ENCODE peak calls at places on chromosome 18, in nine cellular contexts. One of them, this sample, is unnamed.

GRCh38 chr18:68778280-68778875 is 19.5 kb upstream of the CCDC102B start:
- DNase-seq in T-helper 2 cell: no peak
- DNase-seq in stimulated activated CD4-positive, alpha-beta T cell treated with anti-CD3 and anti-CD28 coated beads, TNF-alpha, amount 100 ng/mL, for 24 hours: no peak
- DNase-seq in ELR: no peak
- DNase-seq in stimulated activated CD8-positive, alpha-beta memory T cell treated with anti-CD3 and anti-CD28 coated beads, Interleukin-7, amount 100 ng/mL, for 24 hours: no peak
- DNase-seq in amniotic stem cell: no peak
- DNase-seq in NCI-H1105 treated with DMSO at 0.1 percent for 48 hours: no peak
- DNase-seq in CD8-positive, alpha-beta T cell: no peak
- DNase-seq in CD8-positive, alpha-beta memory T cell: no peak
- DNase-seq in this sample: no peak

GRCh38 chr18:58103339-58103930 is 59.4 kb downstream of the NEDD4L start:
- DNase-seq in stimulated activated CD4-positive, alpha-beta T cell treated with anti-CD3 and anti-CD28 coated beads, TNF-alpha, amount 100 ng/mL, for 24 hours: no peak
- DNase-seq in NCI-H1105 treated with DMSO at 0.1 percent for 48 hours: no peak
- DNase-seq in ELR: no peak
- DNase-seq in amniotic stem cell: no peak
- DNase-seq in stimulated activated CD8-positive, alpha-beta memory T cell treated with anti-CD3 and anti-CD28 coated beads, Interleukin-7, amount 100 ng/mL, for 24 hours: no peak
- DNase-seq in T-helper 2 cell: no peak
- DNase-seq in CD8-positive, alpha-beta memory T cell: no peak
- DNase-seq in CD8-positive, alpha-beta T cell: no peak
- DNase-seq in this sample: no peak

GRCh38 chr18:35029103-35029502 is 12.1 kb upstream of the MAPRE2 start:
- DNase-seq in stimulated activated CD8-positive, alpha-beta memory T cell treated with anti-CD3 and anti-CD28 coated beads, Interleukin-7, amount 100 ng/mL, for 24 hours: no peak
- DNase-seq in amniotic stem cell: no peak
- DNase-seq in T-helper 2 cell: no peak
- DNase-seq in CD8-positive, alpha-beta T cell: no peak
- DNase-seq in CD8-positive, alpha-beta memory T cell: no peak
- DNase-seq in NCI-H1105 treated with DMSO at 0.1 percent for 48 hours: no peak
- DNase-seq in ELR: peak; percentile 83
- DNase-seq in stimulated activated CD4-positive, alpha-beta T cell treated with anti-CD3 and anti-CD28 coated beads, TNF-alpha, amount 100 ng/mL, for 24 hours: no peak
- DNase-seq in this sample: no peak

GRCh38 chr18:22427797-22428549 is 10.3 kb upstream of the CTAGE1 start:
- DNase-seq in CD8-positive, alpha-beta memory T cell: no peak
- DNase-seq in T-helper 2 cell: no peak
- DNase-seq in stimulated activated CD4-positive, alpha-beta T cell treated with anti-CD3 and anti-CD28 coated beads, TNF-alpha, amount 100 ng/mL, for 24 hours: no peak
- DNase-seq in ELR: no peak
- DNase-seq in NCI-H1105 treated with DMSO at 0.1 percent for 48 hours: no peak
- DNase-seq in amniotic stem cell: no peak
- DNase-seq in CD8-positive, alpha-beta T cell: no peak
- DNase-seq in stimulated activated CD8-positive, alpha-beta memory T cell treated with anti-CD3 and anti-CD28 coated beads, Interleukin-7, amount 100 ng/mL, for 24 hours: no peak
- DNase-seq in this sample: no peak

GRCh38 chr18:48605408-48605845 is 66.6 kb downstream of the CTIF start:
- DNase-seq in CD8-positive, alpha-beta T cell: no peak
- DNase-seq in NCI-H1105 treated with DMSO at 0.1 percent for 48 hours: no peak
- DNase-seq in amniotic stem cell: no peak
- DNase-seq in stimulated activated CD8-positive, alpha-beta memory T cell treated with anti-CD3 and anti-CD28 coated beads, Interleukin-7, amount 100 ng/mL, for 24 hours: no peak
- DNase-seq in CD8-positive, alpha-beta memory T cell: no peak
- DNase-seq in stimulated activated CD4-positive, alpha-beta T cell treated with anti-CD3 and anti-CD28 coated beads, TNF-alpha, amount 100 ng/mL, for 24 hours: no peak
- DNase-seq in ELR: peak; percentile 68
- DNase-seq in T-helper 2 cell: no peak
- DNase-seq in this sample: peak; percentile 99

GRCh38 chr18:63336366-63337099 is 17.0 kb upstream of the BCL2 start:
- DNase-seq in amniotic stem cell: peak; percentile 80
- DNase-seq in T-helper 2 cell: no peak
- DNase-seq in ELR: peak; percentile 97
- DNase-seq in stimulated activated CD8-positive, alpha-beta memory T cell treated with anti-CD3 and anti-CD28 coated beads, Interleukin-7, amount 100 ng/mL, for 24 hours: no peak
- DNase-seq in NCI-H1105 treated with DMSO at 0.1 percent for 48 hours: no peak
- DNase-seq in stimulated activated CD4-positive, alpha-beta T cell treated with anti-CD3 and anti-CD28 coated beads, TNF-alpha, amount 100 ng/mL, for 24 hours: no peak
- DNase-seq in CD8-positive, alpha-beta memory T cell: no peak
- DNase-seq in CD8-positive, alpha-beta T cell: no peak
- DNase-seq in this sample: no peak

GRCh38 chr18:77700051-77700450 is 450.4 kb downstream of the GALR1 start:
- DNase-seq in CD8-positive, alpha-beta T cell: no peak
- DNase-seq in stimulated activated CD8-positive, alpha-beta memory T cell treated with anti-CD3 and anti-CD28 coated beads, Interleukin-7, amount 100 ng/mL, for 24 hours: no peak
- DNase-seq in ELR: no peak
- DNase-seq in stimulated activated CD4-positive, alpha-beta T cell treated with anti-CD3 and anti-CD28 coated beads, TNF-alpha, amount 100 ng/mL, for 24 hours: no peak
- DNase-seq in NCI-H1105 treated with DMSO at 0.1 percent for 48 hours: no peak
- DNase-seq in T-helper 2 cell: no peak
- DNase-seq in CD8-positive, alpha-beta memory T cell: no peak
- DNase-seq in amniotic stem cell: no peak
- DNase-seq in this sample: no peak

GRCh38 chr18:29307231-29307630 is 1130.3 kb upstream of the CDH2 start:
- DNase-seq in amniotic stem cell: no peak
- DNase-seq in stimulated activated CD8-positive, alpha-beta memory T cell treated with anti-CD3 and anti-CD28 coated beads, Interleukin-7, amount 100 ng/mL, for 24 hours: no peak
- DNase-seq in stimulated activated CD4-positive, alpha-beta T cell treated with anti-CD3 and anti-CD28 coated beads, TNF-alpha, amount 100 ng/mL, for 24 hours: no peak
- DNase-seq in CD8-positive, alpha-beta memory T cell: no peak
- DNase-seq in T-helper 2 cell: no peak
- DNase-seq in NCI-H1105 treated with DMSO at 0.1 percent for 48 hours: no peak
- DNase-seq in ELR: peak; percentile 10
- DNase-seq in CD8-positive, alpha-beta T cell: no peak
- DNase-seq in this sample: no peak

GRCh38 chr18:47149457-47150028 is 757 bp downstream of the HDHD2 start:
- DNase-seq in CD8-positive, alpha-beta T cell: no peak
- DNase-seq in NCI-H1105 treated with DMSO at 0.1 percent for 48 hours: no peak
- DNase-seq in amniotic stem cell: no peak
- DNase-seq in CD8-positive, alpha-beta memory T cell: no peak
- DNase-seq in stimulated activated CD8-positive, alpha-beta memory T cell treated with anti-CD3 and anti-CD28 coated beads, Interleukin-7, amount 100 ng/mL, for 24 hours: no peak
- DNase-seq in T-helper 2 cell: no peak
- DNase-seq in ELR: peak; percentile 44
- DNase-seq in stimulated activated CD4-positive, alpha-beta T cell treated with anti-CD3 and anti-CD28 coated beads, TNF-alpha, amount 100 ng/mL, for 24 hours: no peak
- DNase-seq in this sample: peak; percentile 62

GRCh38 chr18:34543356-34543755 is 166.7 kb upstream of the DTNA start:
- DNase-seq in CD8-positive, alpha-beta memory T cell: no peak
- DNase-seq in ELR: no peak
- DNase-seq in NCI-H1105 treated with DMSO at 0.1 percent for 48 hours: no peak
- DNase-seq in stimulated activated CD8-positive, alpha-beta memory T cell treated with anti-CD3 and anti-CD28 coated beads, Interleukin-7, amount 100 ng/mL, for 24 hours: no peak
- DNase-seq in stimulated activated CD4-positive, alpha-beta T cell treated with anti-CD3 and anti-CD28 coated beads, TNF-alpha, amount 100 ng/mL, for 24 hours: no peak
- DNase-seq in T-helper 2 cell: no peak
- DNase-seq in amniotic stem cell: no peak
- DNase-seq in CD8-positive, alpha-beta T cell: no peak
- DNase-seq in this sample: peak; percentile 78

GRCh38 chr18:58793361-58793760 is 71.3 kb upstream of the ZNF532 start:
- DNase-seq in CD8-positive, alpha-beta memory T cell: no peak
- DNase-seq in stimulated activated CD4-positive, alpha-beta T cell treated with anti-CD3 and anti-CD28 coated beads, TNF-alpha, amount 100 ng/mL, for 24 hours: no peak
- DNase-seq in stimulated activated CD8-positive, alpha-beta memory T cell treated with anti-CD3 and anti-CD28 coated beads, Interleukin-7, amount 100 ng/mL, for 24 hours: no peak
- DNase-seq in ELR: peak; percentile 82
- DNase-seq in CD8-positive, alpha-beta T cell: no peak
- DNase-seq in T-helper 2 cell: no peak
- DNase-seq in amniotic stem cell: no peak
- DNase-seq in NCI-H1105 treated with DMSO at 0.1 percent for 48 hours: no peak
- DNase-seq in this sample: no peak

GRCh38 chr18:37516361-37516853 is 49.2 kb downstream of the CELF4 start:
- DNase-seq in amniotic stem cell: no peak
- DNase-seq in NCI-H1105 treated with DMSO at 0.1 percent for 48 hours: no peak
- DNase-seq in T-helper 2 cell: no peak
- DNase-seq in stimulated activated CD8-positive, alpha-beta memory T cell treated with anti-CD3 and anti-CD28 coated beads, Interleukin-7, amount 100 ng/mL, for 24 hours: no peak
- DNase-seq in CD8-positive, alpha-beta T cell: no peak
- DNase-seq in CD8-positive, alpha-beta memory T cell: no peak
- DNase-seq in ELR: no peak
- DNase-seq in stimulated activated CD4-positive, alpha-beta T cell treated with anti-CD3 and anti-CD28 coated beads, TNF-alpha, amount 100 ng/mL, for 24 hours: no peak
- DNase-seq in this sample: no peak

GRCh38 chr18:54926593-54927297 is 32.5 kb downstream of the CCDC68 start:
- DNase-seq in ELR: peak; percentile 62
- DNase-seq in CD8-positive, alpha-beta memory T cell: no peak
- DNase-seq in stimulated activated CD8-positive, alpha-beta memory T cell treated with anti-CD3 and anti-CD28 coated beads, Interleukin-7, amount 100 ng/mL, for 24 hours: no peak
- DNase-seq in amniotic stem cell: no peak
- DNase-seq in CD8-positive, alpha-beta T cell: no peak
- DNase-seq in stimulated activated CD4-positive, alpha-beta T cell treated with anti-CD3 and anti-CD28 coated beads, TNF-alpha, amount 100 ng/mL, for 24 hours: no peak
- DNase-seq in T-helper 2 cell: no peak
- DNase-seq in NCI-H1105 treated with DMSO at 0.1 percent for 48 hours: no peak
- DNase-seq in this sample: no peak

GRCh38 chr18:78624646-78625279 is 354.9 kb upstream of the SALL3 start:
- DNase-seq in ELR: no peak
- DNase-seq in amniotic stem cell: no peak
- DNase-seq in NCI-H1105 treated with DMSO at 0.1 percent for 48 hours: no peak
- DNase-seq in CD8-positive, alpha-beta T cell: no peak
- DNase-seq in stimulated activated CD4-positive, alpha-beta T cell treated with anti-CD3 and anti-CD28 coated beads, TNF-alpha, amount 100 ng/mL, for 24 hours: no peak
- DNase-seq in CD8-positive, alpha-beta memory T cell: no peak
- DNase-seq in T-helper 2 cell: no peak
- DNase-seq in stimulated activated CD8-positive, alpha-beta memory T cell treated with anti-CD3 and anti-CD28 coated beads, Interleukin-7, amount 100 ng/mL, for 24 hours: no peak
- DNase-seq in this sample: no peak

GRCh38 chr18:31942301-31942998 is 478 bp downstream of the TRAPPC8 start:
- DNase-seq in stimulated activated CD4-positive, alpha-beta T cell treated with anti-CD3 and anti-CD28 coated beads, TNF-alpha, amount 100 ng/mL, for 24 hours: peak; percentile 26
- DNase-seq in NCI-H1105 treated with DMSO at 0.1 percent for 48 hours: no peak
- DNase-seq in CD8-positive, alpha-beta T cell: no peak
- DNase-seq in stimulated activated CD8-positive, alpha-beta memory T cell treated with anti-CD3 and anti-CD28 coated beads, Interleukin-7, amount 100 ng/mL, for 24 hours: no peak
- DNase-seq in amniotic stem cell: peak; percentile 18
- DNase-seq in ELR: peak; percentile 67
- DNase-seq in T-helper 2 cell: no peak
- DNase-seq in CD8-positive, alpha-beta memory T cell: no peak
- DNase-seq in this sample: peak; percentile 82

GRCh38 chr18:42192251-42193248 is 237.5 kb downstream of the PIK3C3 start:
- DNase-seq in NCI-H1105 treated with DMSO at 0.1 percent for 48 hours: no peak
- DNase-seq in CD8-positive, alpha-beta T cell: no peak
- DNase-seq in stimulated activated CD8-positive, alpha-beta memory T cell treated with anti-CD3 and anti-CD28 coated beads, Interleukin-7, amount 100 ng/mL, for 24 hours: no peak
- DNase-seq in amniotic stem cell: no peak
- DNase-seq in stimulated activated CD4-positive, alpha-beta T cell treated with anti-CD3 and anti-CD28 coated beads, TNF-alpha, amount 100 ng/mL, for 24 hours: no peak
- DNase-seq in CD8-positive, alpha-beta memory T cell: no peak
- DNase-seq in T-helper 2 cell: no peak
- DNase-seq in ELR: no peak
- DNase-seq in this sample: peak; percentile 82

GRCh38 chr18:74278058-74278457 is 13.7 kb downstream of the CYB5A start:
- DNase-seq in CD8-positive, alpha-beta memory T cell: no peak
- DNase-seq in stimulated activated CD4-positive, alpha-beta T cell treated with anti-CD3 and anti-CD28 coated beads, TNF-alpha, amount 100 ng/mL, for 24 hours: no peak
- DNase-seq in ELR: no peak
- DNase-seq in amniotic stem cell: no peak
- DNase-seq in T-helper 2 cell: no peak
- DNase-seq in stimulated activated CD8-positive, alpha-beta memory T cell treated with anti-CD3 and anti-CD28 coated beads, Interleukin-7, amount 100 ng/mL, for 24 hours: no peak
- DNase-seq in CD8-positive, alpha-beta T cell: no peak
- DNase-seq in NCI-H1105 treated with DMSO at 0.1 percent for 48 hours: no peak
- DNase-seq in this sample: no peak

GRCh38 chr18:45175505-45175904 is 439.8 kb upstream of the SLC14A2 start:
- DNase-seq in CD8-positive, alpha-beta memory T cell: no peak
- DNase-seq in T-helper 2 cell: no peak
- DNase-seq in NCI-H1105 treated with DMSO at 0.1 percent for 48 hours: no peak
- DNase-seq in ELR: no peak
- DNase-seq in amniotic stem cell: no peak
- DNase-seq in stimulated activated CD8-positive, alpha-beta memory T cell treated with anti-CD3 and anti-CD28 coated beads, Interleukin-7, amount 100 ng/mL, for 24 hours: no peak
- DNase-seq in CD8-positive, alpha-beta T cell: no peak
- DNase-seq in stimulated activated CD4-positive, alpha-beta T cell treated with anti-CD3 and anti-CD28 coated beads, TNF-alpha, amount 100 ng/mL, for 24 hours: no peak
- DNase-seq in this sample: no peak

GRCh38 chr18:45657357-45658335 is 42.4 kb downstream of the SLC14A2 start:
- DNase-seq in amniotic stem cell: no peak
- DNase-seq in CD8-positive, alpha-beta memory T cell: no peak
- DNase-seq in NCI-H1105 treated with DMSO at 0.1 percent for 48 hours: no peak
- DNase-seq in stimulated activated CD8-positive, alpha-beta memory T cell treated with anti-CD3 and anti-CD28 coated beads, Interleukin-7, amount 100 ng/mL, for 24 hours: no peak
- DNase-seq in T-helper 2 cell: peak; percentile 8
- DNase-seq in CD8-positive, alpha-beta T cell: peak; percentile 9
- DNase-seq in ELR: peak; percentile 48
- DNase-seq in stimulated activated CD4-positive, alpha-beta T cell treated with anti-CD3 and anti-CD28 coated beads, TNF-alpha, amount 100 ng/mL, for 24 hours: no peak
- DNase-seq in this sample: no peak

GRCh38 chr18:11651899-11652298 is 37.2 kb upstream of the GNAL start:
- DNase-seq in ELR: no peak
- DNase-seq in CD8-positive, alpha-beta memory T cell: no peak
- DNase-seq in stimulated activated CD8-positive, alpha-beta memory T cell treated with anti-CD3 and anti-CD28 coated beads, Interleukin-7, amount 100 ng/mL, for 24 hours: no peak
- DNase-seq in amniotic stem cell: no peak
- DNase-seq in T-helper 2 cell: no peak
- DNase-seq in stimulated activated CD4-positive, alpha-beta T cell treated with anti-CD3 and anti-CD28 coated beads, TNF-alpha, amount 100 ng/mL, for 24 hours: no peak
- DNase-seq in NCI-H1105 treated with DMSO at 0.1 percent for 48 hours: no peak
- DNase-seq in CD8-positive, alpha-beta T cell: no peak
- DNase-seq in this sample: no peak

This sample was measured in NCI-H146.